ENCODE peak calls at places on chromosomes 12 and 14, in nine cellular contexts. I is tibial artery; F is effector memory CD4-positive, alpha-beta T cell; X is ovary; J is esophagus squamous epithelium; K is uterus; W is mucosa of descending colon; Y is suprapubic skin; M is adipocyte. H is an unnamed sample. For H3K4me1, the result is how much of the 10 kb centered on the place peaks cover.

GRCh38 chr12:52321433-52321832 is 235 bp upstream of the KRT83 start:
- DNase-seq in I (no peak), F (no peak), X (peak), J (no peak), K (no peak), W (no peak), Y (peak), M (no peak), H (no peak)

GRCh38 chr12:53292441-53292840 is 2.9 kb upstream of the PFDN5 start:
- DNase-seq in I (no peak), F (no peak), X (no peak), J (no peak), K (no peak), W (peak), Y (no peak), M (no peak), H (no peak)

GRCh38 chr12:11876301-11876700 is 194.4 kb upstream of the BCL2L14 start:
- DNase-seq in I (no peak), F (no peak), X (no peak), J (no peak), K (no peak), W (no peak), Y (no peak), M (no peak), H (no peak)

GRCh38 chr12:47884501-47884900 is 20.3 kb downstream of the VDR start:
- DNase-seq in I (no peak), F (no peak), X (no peak), J (no peak), K (no peak), W (no peak), Y (no peak), M (no peak), H (no peak)

GRCh38 chr14:69207435-69208041 is 16.2 kb downstream of the EXD2 start:
- DNase-seq in I (no peak), F (no peak), X (no peak), J (no peak), K (no peak), W (no peak), Y (no peak), M (no peak), H (no peak)

GRCh38 chr14:92252291-92252690 is 70.7 kb upstream of the SLC24A4 start:
- DNase-seq in I (no peak), F (no peak), X (no peak), J (no peak), K (no peak), W (no peak), Y (no peak), M (peak), H (no peak)

GRCh38 chr12:118302053-118302452 is 70.7 kb downstream of the TAOK3 start:
- DNase-seq in I (no peak), F (no peak), X (no peak), J (no peak), K (no peak), W (no peak), Y (no peak), M (peak), H (no peak)

GRCh38 chr14:103597623-103598372 is 31.2 kb upstream of the KLC1 start:
- DNase-seq in I (peak), F (no peak), X (no peak), J (no peak), K (peak), W (no peak), Y (no peak), M (peak), H (peak)

GRCh38 chr12:114685869-114686268 is 1.9 kb upstream of the TBX3 start:
- DNase-seq in I (no peak), F (no peak), X (no peak), J (no peak), K (no peak), W (no peak), Y (no peak), M (peak), H (no peak)

GRCh38 chr12:42086021-42086420 is 58.7 kb downstream of the GXYLT1 start:
- DNase-seq in I (no peak), F (no peak), X (no peak), J (no peak), K (no peak), W (no peak), Y (no peak), M (peak), H (no peak)

GRCh38 chr12:3950714-3951320 is 77.6 kb upstream of the PARP11 start:
- DNase-seq in I (no peak), F (no peak), X (no peak), J (no peak), K (no peak), W (no peak), Y (no peak), M (no peak), H (no peak)

GRCh38 chr12:69947922-69948321 is 122.9 kb downstream of the MYRFL start:
- DNase-seq in I (no peak), F (no peak), X (no peak), J (no peak), K (no peak), W (no peak), Y (no peak), M (no peak), H (no peak)

GRCh38 chr12:52019123-52019770 is 12.5 kb downstream of the TAMALIN start:
- DNase-seq in I (no peak), F (no peak), X (no peak), J (no peak), K (no peak), W (no peak), Y (no peak), M (no peak), H (no peak)

GRCh38 chr12:131893605-131894312 is 663 bp upstream of the ULK1 start:
- DNase-seq in I (no peak), F (no peak), X (no peak), J (no peak), K (no peak), W (no peak), Y (no peak), M (no peak), H (no peak)

GRCh38 chr14:77055981-77056380 is 27.5 kb upstream of the IRF2BPL start:
- DNase-seq in I (no peak), F (no peak), X (no peak), J (no peak), K (no peak), W (no peak), Y (no peak), M (no peak), H (no peak)

GRCh38 chr12:18361431-18361830 is 100.1 kb downstream of the PIK3C2G start:
- DNase-seq in I (no peak), F (no peak), X (no peak), J (no peak), K (no peak), W (no peak), Y (no peak), M (no peak), H (no peak)

GRCh38 chr12:37545759-37546158 is 770.8 kb upstream of the ALG10B start:
- DNase-seq in I (no peak), F (no peak), X (no peak), J (no peak), K (no peak), W (no peak), Y (no peak), M (no peak), H (no peak)

GRCh38 chr12:124453419-124454351 is 113.7 kb downstream of the NCOR2 start:
- DNase-seq in I (peak), F (peak), X (no peak), J (peak), K (peak), W (peak), Y (peak), M (peak), H (peak)

GRCh38 chr12:115882941-115883340 is 394.6 kb downstream of the MED13L start:
- DNase-seq in I (no peak), F (no peak), X (no peak), J (no peak), K (no peak), W (no peak), Y (no peak), M (no peak), H (no peak)

GRCh38 chr14:97283450-97284230 is 486.5 kb downstream of the VRK1 start:
- DNase-seq in I (no peak), F (no peak), X (no peak), J (no peak), K (no peak), W (no peak), Y (no peak), M (no peak), H (no peak)

GRCh38 chr12:29816869-29817730 is 33.4 kb upstream of the TMTC1 start:
- DNase-seq in I (no peak), F (no peak), X (no peak), J (no peak), K (no peak), W (no peak), Y (no peak), M (no peak), H (no peak)

GRCh38 chr12:6553051-6553868 is 2.6 kb downstream of the IFFO1 start:
- DNase-seq in I (peak), F (no peak), X (no peak), J (no peak), K (peak), W (no peak), Y (no peak), M (peak), H (peak)
- H3K4me1 ChIP-seq in I (half or more), F (under half), X (under half), J (half or more), K (under half), W (under half), Y (half or more), M (half or more), H (half or more)

DNA sequence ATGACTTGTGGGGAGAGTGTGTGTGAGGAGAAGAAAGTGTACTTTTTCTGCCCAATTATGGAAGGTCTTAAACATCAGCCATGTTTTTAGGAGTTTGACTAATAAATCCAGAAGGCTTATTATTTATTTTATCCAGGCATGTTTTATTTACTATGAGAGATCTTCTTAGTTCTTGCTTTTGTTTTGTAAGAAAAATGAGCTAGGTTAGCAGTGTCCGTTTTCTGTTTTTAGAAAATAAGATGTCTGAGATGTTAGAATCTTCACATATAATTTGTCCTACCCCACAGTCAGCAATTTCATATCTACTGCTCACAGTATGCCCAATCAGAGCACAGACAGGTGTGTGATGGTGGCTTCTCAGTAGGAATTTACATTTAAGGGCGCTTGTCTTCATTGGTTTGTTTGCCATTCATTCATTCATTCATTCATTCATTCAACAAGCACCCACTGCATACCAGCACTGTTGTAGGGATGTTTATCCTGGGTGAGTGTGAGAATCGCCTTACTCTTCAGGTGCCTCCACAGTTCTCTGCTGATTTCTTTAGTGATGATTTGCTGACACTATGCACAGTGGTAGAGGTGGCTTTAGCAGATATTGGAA is 83.2 kb downstream of the CRADD start:
- DNase-seq in I (no peak), F (no peak), X (no peak), J (no peak), K (no peak), W (no peak), Y (no peak), M (no peak), H (no peak)
- H3K4me1 ChIP-seq in I (under half), F (under half), X (under half), J (under half), K (under half), W (under half), Y (under half), M (under half), H (under half)

GRCh38 chr14:61335049-61335448 is 13.7 kb downstream of the PRKCH start:
- DNase-seq in I (no peak), F (no peak), X (no peak), J (no peak), K (no peak), W (no peak), Y (no peak), M (no peak), H (no peak)
- H3K4me1 ChIP-seq in I (under half), F (half or more), X (under half), J (half or more), K (under half), W (under half), Y (under half), M (under half), H (under half)

DNA sequence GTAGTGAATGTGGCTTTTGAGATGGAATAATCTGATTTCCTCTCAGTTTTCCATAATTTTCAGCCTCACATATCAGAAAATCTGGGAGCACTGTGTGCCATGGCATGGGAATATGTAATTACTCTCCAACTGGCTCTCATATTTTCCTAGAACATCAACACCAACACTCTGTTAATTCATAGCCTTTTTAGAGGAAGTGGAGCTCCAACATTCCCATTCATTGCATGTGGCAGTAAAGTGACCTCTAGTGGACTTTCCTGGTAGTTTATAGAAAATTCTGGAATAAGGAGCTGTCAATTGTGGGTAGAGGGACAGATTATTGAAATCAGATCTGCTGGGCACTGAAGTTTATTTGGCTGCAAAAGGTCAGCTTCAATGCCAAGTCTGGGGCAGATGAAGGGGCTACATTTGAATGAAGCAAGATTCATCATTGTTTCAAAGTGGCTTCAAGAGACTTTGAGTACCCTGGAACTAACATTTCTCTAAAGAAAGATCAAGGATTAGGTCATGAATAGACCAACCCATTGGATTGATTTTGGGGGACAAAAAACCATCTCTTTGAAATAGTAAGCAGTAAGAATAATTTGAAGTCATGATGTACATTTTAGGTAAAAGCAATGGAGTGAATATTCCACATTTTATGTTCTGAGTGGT is 23.6 kb upstream of the USP44 start:
- DNase-seq in I (no peak), F (no peak), X (no peak), J (no peak), K (no peak), W (no peak), Y (no peak), M (peak), H (peak)
- H3K4me1 ChIP-seq in I (under half), F (under half), X (under half), J (under half), K (under half), W (under half), Y (under half), M (under half), H (under half)

GRCh38 chr12:56722832-56723231 is 2.3 kb downstream of the NACA start:
- DNase-seq in I (no peak), F (no peak), X (no peak), J (no peak), K (no peak), W (peak), Y (no peak), M (no peak), H (no peak)

GRCh38 chr12:56718636-56719035 is 6.5 kb downstream of the NACA start:
- DNase-seq in I (no peak), F (no peak), X (no peak), J (no peak), K (no peak), W (no peak), Y (no peak), M (no peak), H (no peak)

GRCh38 chr12:56721721-56722120 is 3.4 kb downstream of the NACA start:
- DNase-seq in I (no peak), F (no peak), X (no peak), J (no peak), K (no peak), W (no peak), Y (no peak), M (no peak), H (no peak)

GRCh38 chr12:56719056-56719455 is 6.0 kb downstream of the NACA start:
- DNase-seq in I (no peak), F (no peak), X (peak), J (no peak), K (no peak), W (no peak), Y (no peak), M (no peak), H (no peak)

GRCh38 chr12:56720696-56721615 is 4.1 kb downstream of the NACA start:
- DNase-seq in I (no peak), F (no peak), X (peak), J (no peak), K (no peak), W (no peak), Y (no peak), M (no peak), H (no peak)
- H3K4me1 ChIP-seq in I (half or more), F (under half), X (under half), J (half or more), K (under half), W (under half), Y (half or more), M (half or more), H (under half)

GRCh38 chr12:112905451-112906089 is 1.2 kb upstream of the OAS1 start:
- DNase-seq in I (no peak), F (no peak), X (no peak), J (no peak), K (no peak), W (peak), Y (no peak), M (no peak), H (no peak)
- H3K4me1 ChIP-seq in I (under half), F (under half), X (under half), J (half or more), K (under half), W (half or more), Y (half or more), M (half or more), H (under half)